ENCODE peak calls at places on chromosomes 4 and X, in seven cellular contexts. T, I, D, E, J, X and F are unnamed samples.

GRCh38 chr4:91427171-91427570 is 876.6 kb upstream of the GRID2 start:
- DNase-seq in T (no peak), I (no peak), D (no peak), E (no peak), J (no peak), X (no peak), F (no peak)

GRCh38 chr4:84691170-84691691 is 108.3 kb downstream of the CDS1 start:
- DNase-seq in T (peak), I (no peak), D (no peak), E (peak), J (no peak), X (no peak), F (peak)

GRCh38 chr4:128349921-128350320 is 62.3 kb upstream of the PGRMC2 start:
- DNase-seq in T (peak), I (no peak), D (no peak), E (no peak), J (no peak), X (no peak), F (no peak)

GRCh38 chr4:1945492-1945891 is 63.3 kb downstream of the NELFA start:
- DNase-seq in T (no peak), I (no peak), D (peak), E (no peak), J (no peak), X (no peak), F (no peak)

GRCh38 chr4:75745192-75745591 is 20.8 kb downstream of the USO1 start:
- DNase-seq in T (peak), I (no peak), D (no peak), E (no peak), J (no peak), X (no peak), F (no peak)

GRCh38 chrX:1483843-1484637 is 31.3 kb upstream of the ASMTL start:
- DNase-seq in T (no peak), I (no peak), D (no peak), E (no peak), J (no peak), X (no peak), F (no peak)

GRCh38 chr4:21655100-21655499 is 293.5 kb downstream of the KCNIP4 start:
- DNase-seq in T (no peak), I (no peak), D (no peak), E (no peak), J (no peak), X (no peak), F (no peak)

GRCh38 chr4:76811604-76812412 is 86.1 kb downstream of the SOWAHB start:
- DNase-seq in T (peak), I (no peak), D (no peak), E (no peak), J (no peak), X (no peak), F (no peak)

GRCh38 chrX:66756717-66757116 is 117.8 kb upstream of the EDA2R start:
- DNase-seq in T (no peak), I (no peak), D (no peak), E (no peak), J (no peak), X (no peak), F (no peak)

GRCh38 chr4:126405369-126405982 is 1090.7 kb downstream of the FAT4 start:
- DNase-seq in T (no peak), I (no peak), D (no peak), E (no peak), J (no peak), X (no peak), F (no peak)

GRCh38 chrX:41336447-41336846 is 2.5 kb downstream of the DDX3X start:
- DNase-seq in T (no peak), I (no peak), D (no peak), E (no peak), J (no peak), X (no peak), F (no peak)

GRCh38 chr4:146098397-146098796 is 77.1 kb upstream of the LSM6 start:
- DNase-seq in T (no peak), I (no peak), D (no peak), E (no peak), J (no peak), X (no peak), F (no peak)

GRCh38 chrX:56813318-56813837 is 84.3 kb downstream of the NBDY start:
- DNase-seq in T (peak), I (no peak), D (no peak), E (no peak), J (no peak), X (no peak), F (no peak)

GRCh38 chrX:34875204-34875603 is 67.4 kb upstream of the FAM47B start:
- DNase-seq in T (peak), I (no peak), D (no peak), E (no peak), J (no peak), X (no peak), F (no peak)

GRCh38 chr4:32858971-32859370 is 2138.8 kb downstream of the PCDH7 start:
- DNase-seq in T (peak), I (no peak), D (no peak), E (no peak), J (no peak), X (no peak), F (peak)